ENCODE peak calls at places on chromosomes 6 and 20, in seven cellular contexts. Y is adrenal gland, Z is H9, L is astrocyte, G is DND-41, Q is Peyer's patch, S is pancreas. N is an unnamed sample.
A peak's percentile ranks its signal among the peaks of the same experiment; 100 is the strongest.

GRCh38 chr6:143283887-143284640 is 166.4 kb downstream of the ADAT2 start:
- DNase-seq in Y (no peak), Z (no peak), L (peak; percentile 79), G (no peak), Q (no peak), S (no peak), N (no peak)

GRCh38 chr6:53054532-53054931 is 10.7 kb upstream of the FBXO9 start:
- DNase-seq in Y (peak; percentile 36), Z (no peak), L (no peak), G (no peak), Q (no peak), S (no peak), N (no peak)

GRCh38 chr6:151675746-151676459 is 131.6 kb upstream of the ESR1 start:
- DNase-seq in Y (no peak), Z (peak; percentile 78), L (no peak), G (peak; percentile 31), Q (no peak), S (peak; percentile 57), N (peak; percentile 52)

GRCh38 chr6:91691449-91691848 is 1104.6 kb upstream of the MAP3K7 start:
- DNase-seq in Y (no peak), Z (no peak), L (no peak), G (no peak), Q (no peak), S (no peak), N (no peak)

GRCh38 chr6:37738216-37738615 is 40.5 kb upstream of the MDGA1 start:
- DNase-seq in Y (no peak), Z (no peak), L (no peak), G (no peak), Q (no peak), S (no peak), N (no peak)

GRCh38 chr6:104212977-104213696 is 646.6 kb downstream of the HACE1 start:
- DNase-seq in Y (no peak), Z (no peak), L (no peak), G (no peak), Q (no peak), S (no peak), N (no peak)

GRCh38 chr6:46032112-46032998 is 16.7 kb upstream of the CLIC5 start:
- DNase-seq in Y (no peak), Z (no peak), L (no peak), G (no peak), Q (no peak), S (no peak), N (no peak)

GRCh38 chr6:56804996-56805395 is 149.9 kb upstream of the BEND6 start:
- DNase-seq in Y (no peak), Z (no peak), L (peak; percentile 86), G (no peak), Q (no peak), S (no peak), N (no peak)

GRCh38 chr6:139161169-139161568 is 26.3 kb downstream of the HECA start:
- DNase-seq in Y (no peak), Z (no peak), L (peak; percentile 64), G (peak; percentile 85), Q (no peak), S (no peak), N (peak; percentile 93)

GRCh38 chr6:134114489-134114888 is 62.1 kb upstream of the SLC2A12 start:
- DNase-seq in Y (no peak), Z (no peak), L (no peak), G (no peak), Q (no peak), S (no peak), N (no peak)

GRCh38 chr6:78483546-78483945 is 383.8 kb upstream of the IRAK1BP1 start:
- DNase-seq in Y (no peak), Z (no peak), L (peak; percentile 10), G (no peak), Q (no peak), S (no peak), N (no peak)

GRCh38 chr6:139016337-139017213 is 12.0 kb upstream of the ABRACL start:
- DNase-seq in Y (no peak), Z (no peak), L (no peak), G (no peak), Q (no peak), S (no peak), N (no peak)

GRCh38 chr20:60851826-60852704 is 400.0 kb upstream of the CDH4 start:
- DNase-seq in Y (no peak), Z (peak; percentile 76), L (no peak), G (peak; percentile 54), Q (no peak), S (no peak), N (no peak)

GRCh38 chr20:49281059-49281912 is 3.4 kb upstream of the ZNFX1 start:
- DNase-seq in Y (no peak), Z (peak; percentile 71), L (peak; percentile 39), G (no peak), Q (no peak), S (no peak), N (no peak)

GRCh38 chr6:105051941-105052471 is 95.1 kb downstream of the LIN28B start:
- DNase-seq in Y (no peak), Z (no peak), L (no peak), G (no peak), Q (no peak), S (no peak), N (no peak)

GRCh38 chr6:39361657-39362486 is 39.4 kb upstream of the KCNK16 start:
- DNase-seq in Y (peak; percentile 78), Z (peak; percentile 93), L (peak; percentile 37), G (peak; percentile 59), Q (peak; percentile 71), S (peak; percentile 70), N (peak; percentile 38)

GRCh38 chr20:23379772-23380171 is 17.8 kb downstream of the GZF1 start:
- DNase-seq in Y (no peak), Z (no peak), L (no peak), G (no peak), Q (no peak), S (no peak), N (no peak)

DNA sequence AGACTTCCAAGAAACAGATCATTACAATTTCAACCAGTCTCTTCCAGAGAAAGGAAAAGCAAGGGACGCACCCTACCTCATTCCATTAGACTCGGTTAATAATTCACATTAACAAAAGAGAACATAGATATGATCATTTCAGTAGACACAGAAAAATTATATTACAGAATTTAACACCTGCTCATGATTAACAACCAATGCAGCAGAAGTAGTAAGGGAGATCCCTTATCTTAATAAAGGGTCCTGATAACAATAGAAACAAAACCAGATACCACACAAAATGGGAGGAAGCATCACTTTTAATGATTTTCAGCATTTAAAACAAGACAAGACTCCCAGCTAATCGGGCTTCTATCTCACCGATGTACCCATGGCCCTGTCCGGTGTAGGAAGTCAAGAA is 215.0 kb downstream of the TBC1D7 start:
- DNase-seq in Y (no peak), Z (no peak), L (no peak), G (no peak), Q (no peak), S (no peak), N (no peak)
- H3K27me3 ChIP-seq in Y (no peaks in the 10 kb centered on the region), Z (no peaks in the 10 kb centered on the region), L (no peaks in the 10 kb centered on the region), G (peaks cover 3% of the 10 kb centered on the region), Q (no peaks in the 10 kb centered on the region), S (no peaks in the 10 kb centered on the region), N (no peaks in the 10 kb centered on the region)

DNA sequence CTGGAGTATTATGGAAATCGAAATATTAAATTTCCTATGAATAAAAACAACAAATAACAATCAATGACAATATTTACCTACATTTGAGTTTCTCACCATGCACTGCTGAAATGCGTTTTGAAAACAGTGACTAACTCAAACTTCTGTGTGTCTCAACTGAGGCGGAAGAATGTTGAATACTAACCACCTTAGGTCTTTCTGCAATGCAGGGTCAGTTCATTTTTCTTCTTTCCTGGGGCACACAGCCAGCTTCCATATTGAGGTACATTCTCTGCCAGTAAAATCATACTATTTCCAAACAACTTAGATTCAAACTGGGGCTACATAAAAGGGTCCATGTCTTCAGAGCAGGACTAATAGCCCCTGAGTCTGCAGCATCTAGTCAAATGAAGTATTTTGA is 310.1 kb downstream of the UTRN start:
- DNase-seq in Y (no peak), Z (no peak), L (peak; percentile 88), G (no peak), Q (no peak), S (no peak), N (no peak)
- H3K27ac ChIP-seq in Y (no peak overlapping the region), Z (no peak overlapping the region), L (no peak overlapping the region), G (no peak overlapping the region), Q (no peak overlapping the region), S (no peak overlapping the region), N (no peak overlapping the region)

GRCh38 chr20:32035398-32035852 is 16.6 kb upstream of the HCK start:
- DNase-seq in Y (no peak), Z (no peak), L (no peak), G (no peak), Q (no peak), S (no peak), N (no peak)
- H3K27me3 ChIP-seq in Y (peaks cover 8% of the 10 kb centered on the region), Z (no peaks in the 10 kb centered on the region), L (peaks cover 59% of the 10 kb centered on the region), G (peaks cover 21% of the 10 kb centered on the region), Q (no peaks in the 10 kb centered on the region), S (no peaks in the 10 kb centered on the region), N (no peaks in the 10 kb centered on the region)

GRCh38 chr6:147449405-147450161 is 58.9 kb upstream of the SAMD5 start:
- DNase-seq in Y (no peak), Z (no peak), L (no peak), G (no peak), Q (no peak), S (no peak), N (no peak)

GRCh38 chr6:147448212-147448611 is 60.3 kb upstream of the SAMD5 start:
- DNase-seq in Y (no peak), Z (peak; percentile 99), L (no peak), G (no peak), Q (no peak), S (peak; percentile 17), N (no peak)

GRCh38 chr6:147448775-147449174 is 59.7 kb upstream of the SAMD5 start:
- DNase-seq in Y (no peak), Z (peak; percentile 45), L (no peak), G (no peak), Q (no peak), S (no peak), N (no peak)
- H3K27ac ChIP-seq in Y (no peak overlapping the region), Z (no peak overlapping the region), L (no peak overlapping the region), G (no peak overlapping the region), Q (no peak overlapping the region), S (no peak overlapping the region), N (no peak overlapping the region)

DNA sequence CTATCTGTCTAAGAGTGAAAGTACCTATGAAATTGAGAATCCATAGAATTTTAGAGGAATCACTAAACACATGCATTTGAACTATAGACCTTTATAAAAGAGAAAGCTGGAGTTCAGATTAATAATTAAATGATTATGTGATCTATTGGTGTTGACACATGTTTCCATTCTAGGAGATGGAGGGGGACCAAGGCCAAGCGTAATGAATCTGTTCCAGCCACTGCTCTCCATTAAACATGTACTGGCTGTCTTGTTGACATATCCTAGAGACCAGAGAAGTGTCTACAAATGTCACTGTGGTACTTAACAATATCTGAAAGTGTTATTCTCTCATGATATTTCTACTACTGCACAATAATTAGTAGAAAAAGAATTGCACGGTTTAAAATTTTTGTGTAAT is 432.4 kb downstream of the BMP2 start:
- DNase-seq in Y (no peak), Z (no peak), L (no peak), G (no peak), Q (no peak), S (no peak), N (no peak)
- H3K27me3 ChIP-seq in Y (no peaks in the 10 kb centered on the region), Z (no peaks in the 10 kb centered on the region), L (no peaks in the 10 kb centered on the region), G (no peaks in the 10 kb centered on the region), Q (no peaks in the 10 kb centered on the region), S (no peaks in the 10 kb centered on the region), N (no peaks in the 10 kb centered on the region)

N was measured in naive thymus-derived CD4-positive, alpha-beta T cell.